ENCODE peak calls at places on chromosomes 1 and 21, in four cellular contexts. E is IMR-90, B is mammary epithelial cell, O is thoracic aorta. W is an unnamed sample.
A peak's percentile ranks its signal among the peaks of the same experiment; 100 is the strongest.

GRCh38 chr1:221227872-221228337 is 348.7 kb downstream of the HLX start:
- DNase-seq in E (no peak), B (peak; percentile 21), O (no peak), W (no peak)

GRCh38 chr1:202812176-202813026 is 1.6 kb downstream of the PCAT6 start:
- DNase-seq in E (no peak), B (peak; percentile 51), O (no peak), W (no peak)

GRCh38 chr1:167629681-167630567 is at the start of gene RCSD1:
- DNase-seq in E (no peak), B (peak; percentile 24), O (no peak), W (peak; percentile 23)

GRCh38 chr1:78385744-78386462 is 104.9 kb upstream of the PTGFR start:
- DNase-seq in E (no peak), B (no peak), O (no peak), W (no peak)

GRCh38 chr1:107430540-107431228 is 289.8 kb downstream of the NTNG1 start:
- DNase-seq in E (peak; percentile 38), B (peak; percentile 24), O (no peak), W (peak; percentile 20)

GRCh38 chr21:18387994-18388393 is 15.6 kb downstream of the TMPRSS15 start:
- DNase-seq in E (no peak), B (no peak), O (no peak), W (no peak)

GRCh38 chr1:106022312-106022902 is 1034.1 kb upstream of the PRMT6 start:
- DNase-seq in E (no peak), B (no peak), O (no peak), W (no peak)

GRCh38 chr1:248873993-248874671 is 15.2 kb upstream of the ZNF692 start:
- DNase-seq in E (no peak), B (peak; percentile 84), O (no peak), W (peak; percentile 80)

GRCh38 chr1:50705699-50706098 is 254.4 kb downstream of the FAF1 start:
- DNase-seq in E (no peak), B (peak; percentile 91), O (no peak), W (no peak)

GRCh38 chr1:175599212-175599681 is 144.1 kb downstream of the TNR start:
- DNase-seq in E (no peak), B (no peak), O (no peak), W (no peak)

GRCh38 chr1:36285450-36286101 is 20.6 kb upstream of the SH3D21 start:
- DNase-seq in E (peak; percentile 92), B (peak; percentile 68), O (no peak), W (peak; percentile 49)

GRCh38 chr1:11893907-11894251 is 32.3 kb downstream of the KIAA2013 start:
- DNase-seq in E (peak; percentile 15), B (peak; percentile 42), O (no peak), W (no peak)

GRCh38 chr1:30123896-30124295 is 599.5 kb downstream of the MATN1 start:
- DNase-seq in E (no peak), B (no peak), O (no peak), W (no peak)
- H3K27me3 ChIP-seq in E (peaks cover 1% of the 10 kb centered on the region), B (no peaks in the 10 kb centered on the region), O (no peaks in the 10 kb centered on the region), W (no peaks in the 10 kb centered on the region)

DNA sequence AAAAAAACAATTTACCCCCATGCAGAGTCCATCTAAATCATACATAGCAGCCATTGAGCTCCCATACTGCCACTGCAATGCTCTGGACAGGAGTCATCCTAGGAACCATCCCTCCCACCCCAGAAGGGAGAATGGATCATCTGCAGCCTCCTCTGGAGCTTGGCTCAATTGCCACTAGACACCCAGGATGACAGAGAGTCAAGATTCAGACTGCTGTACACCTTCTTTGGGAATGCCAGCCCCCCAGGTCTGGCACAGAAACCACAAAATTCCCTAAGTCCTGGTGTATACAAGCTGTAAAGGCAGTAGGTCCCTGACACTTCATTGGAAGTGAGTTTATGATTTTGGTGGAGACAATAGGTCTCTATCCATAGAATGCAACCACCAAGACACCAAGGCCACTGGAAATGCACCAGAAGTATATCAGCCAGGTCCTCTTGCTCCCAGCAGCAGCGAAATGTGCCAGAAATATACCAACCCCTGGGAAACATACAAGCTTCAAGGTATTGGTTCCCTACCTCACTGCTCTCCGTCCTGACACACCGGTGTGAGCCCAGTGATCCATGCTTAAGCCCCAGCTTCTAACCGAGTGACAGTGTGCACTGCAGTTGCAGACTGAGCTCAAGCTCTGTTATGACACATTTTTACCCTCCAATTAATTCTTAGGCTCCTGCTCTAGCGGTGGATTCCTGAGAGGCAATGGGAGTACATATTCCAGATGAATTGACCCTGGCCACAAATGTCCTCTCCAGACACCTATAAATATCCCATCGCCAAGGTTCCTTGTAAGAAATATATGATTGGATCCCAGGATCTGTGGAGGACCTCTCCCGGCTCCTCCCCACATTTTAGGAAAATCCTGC is 4.4 kb downstream of the TAL1 start:
- DNase-seq in E (no peak), B (no peak), O (no peak), W (no peak)
- H3K27me3 ChIP-seq in E (peaks cover 99% of the 10 kb centered on the region), B (peaks cover 75% of the 10 kb centered on the region), O (peaks cover 31% of the 10 kb centered on the region), W (peaks cover 15% of the 10 kb centered on the region)

DNA sequence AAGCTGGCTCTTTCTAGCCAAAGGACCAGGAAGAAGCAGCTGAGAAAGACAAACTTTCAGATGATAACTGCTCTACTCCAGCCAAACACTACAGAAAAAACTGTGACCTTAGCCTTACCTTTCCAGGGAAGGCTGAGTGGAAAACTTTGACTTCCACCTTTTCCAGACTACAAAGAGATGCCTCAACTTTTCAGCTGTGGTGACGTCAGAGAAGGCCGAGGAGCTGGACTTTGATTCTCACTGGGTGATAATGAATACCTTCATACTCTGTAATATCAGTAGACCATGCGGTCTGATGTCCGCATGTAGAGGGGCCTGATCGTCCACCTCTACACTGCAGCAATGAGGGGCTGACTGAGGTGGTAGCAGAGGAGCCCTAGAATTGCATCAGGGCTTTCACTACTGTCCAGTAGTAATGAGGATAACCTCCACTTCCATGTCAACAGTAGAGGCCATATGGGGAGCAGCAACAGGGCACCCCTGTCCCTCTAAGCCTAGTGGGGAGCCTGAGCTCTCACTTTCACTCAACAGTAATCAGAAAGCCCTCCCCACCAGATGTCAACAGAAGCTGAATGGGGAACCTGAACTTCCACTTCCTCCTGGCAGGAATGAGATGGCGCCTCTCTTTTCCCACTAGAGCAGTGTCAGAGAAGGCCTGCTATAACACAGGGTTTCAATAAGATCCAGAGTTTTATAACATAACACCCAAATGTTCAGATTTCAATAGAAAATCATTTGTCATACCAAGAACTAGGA is 28.4 kb upstream of the PADI1 start:
- DNase-seq in E (no peak), B (no peak), O (no peak), W (no peak)
- H3K27me3 ChIP-seq in E (no peaks in the 10 kb centered on the region), B (no peaks in the 10 kb centered on the region), O (no peaks in the 10 kb centered on the region), W (no peaks in the 10 kb centered on the region)

DNA sequence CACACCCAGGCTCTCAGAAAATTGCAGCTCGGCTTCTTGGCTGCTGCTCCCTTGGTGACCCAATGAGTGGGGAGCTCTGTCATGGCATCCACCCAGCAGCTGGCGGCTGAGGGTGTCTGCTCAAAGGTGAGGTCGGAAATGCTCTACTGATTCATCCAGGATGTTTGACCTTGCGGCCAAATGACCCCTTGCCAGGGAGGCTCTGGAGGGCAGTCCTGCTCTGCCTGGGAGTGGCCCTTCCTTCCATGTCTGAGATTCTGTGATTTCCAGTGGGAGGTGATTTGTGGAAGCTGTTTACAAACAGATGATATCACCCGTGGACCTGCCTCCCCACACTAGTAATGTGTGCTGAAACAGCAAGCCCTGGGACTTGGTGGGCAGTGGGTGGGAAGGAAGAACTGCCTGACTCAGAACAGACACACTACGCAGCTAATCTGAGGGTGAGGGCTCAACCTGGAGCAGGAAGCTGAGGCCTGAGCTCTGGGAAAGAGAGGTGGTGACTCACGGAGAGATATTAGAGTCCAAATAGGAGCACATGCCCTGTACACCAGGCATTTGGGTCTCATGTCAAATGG is 3.0 kb downstream of the CRCT1 start:
- DNase-seq in E (no peak), B (peak; percentile 66), O (no peak), W (no peak)
- H3K27me3 ChIP-seq in E (peaks cover 14% of the 10 kb centered on the region), B (no peaks in the 10 kb centered on the region), O (peaks cover 6% of the 10 kb centered on the region), W (no peaks in the 10 kb centered on the region)

GRCh38 chr1:24341260-24341659 is 22.1 kb downstream of the GRHL3 start:
- DNase-seq in E (no peak), B (no peak), O (no peak), W (no peak)
- H3K27me3 ChIP-seq in E (peaks cover 25% of the 10 kb centered on the region), B (no peaks in the 10 kb centered on the region), O (no peaks in the 10 kb centered on the region), W (no peaks in the 10 kb centered on the region)

GRCh38 chr1:22184892-22185612 is 42.2 kb upstream of the WNT4 start:
- DNase-seq in E (no peak), B (peak; percentile 48), O (no peak), W (no peak)
- H3K27me3 ChIP-seq in E (peaks cover 44% of the 10 kb centered on the region), B (peaks cover 6% of the 10 kb centered on the region), O (no peaks in the 10 kb centered on the region), W (no peaks in the 10 kb centered on the region)

GRCh38 chr1:207486210-207486609 is 9.7 kb upstream of the CR1 start:
- DNase-seq in E (no peak), B (no peak), O (no peak), W (no peak)

GRCh38 chr1:207493212-207493611 is 2.7 kb upstream of the CR1 start:
- DNase-seq in E (no peak), B (no peak), O (no peak), W (no peak)

DNA sequence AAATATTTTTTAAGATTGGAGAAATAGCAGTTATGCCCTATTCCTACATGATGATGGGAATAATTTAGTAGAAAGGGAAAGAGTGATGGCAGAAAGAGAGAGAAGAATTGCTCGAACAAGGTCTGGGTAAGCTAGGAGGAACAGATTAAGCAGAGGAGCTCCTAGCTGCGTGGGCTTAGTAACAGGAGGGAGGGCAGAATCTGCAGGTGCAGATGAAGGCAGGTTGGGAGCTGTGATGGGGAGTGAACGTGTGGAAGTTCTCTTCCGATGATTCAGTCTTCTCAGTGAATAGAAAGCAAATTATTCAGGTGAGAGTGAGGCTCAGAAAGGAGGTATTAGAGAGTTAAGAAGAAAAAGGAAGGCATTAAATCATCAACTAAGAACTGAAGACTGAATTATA is 8.3 kb upstream of the CR1 start:
- DNase-seq in E (no peak), B (no peak), O (no peak), W (no peak)
- H3K27me3 ChIP-seq in E (peaks cover 2% of the 10 kb centered on the region), B (peaks cover 9% of the 10 kb centered on the region), O (no peaks in the 10 kb centered on the region), W (no peaks in the 10 kb centered on the region)

DNA sequence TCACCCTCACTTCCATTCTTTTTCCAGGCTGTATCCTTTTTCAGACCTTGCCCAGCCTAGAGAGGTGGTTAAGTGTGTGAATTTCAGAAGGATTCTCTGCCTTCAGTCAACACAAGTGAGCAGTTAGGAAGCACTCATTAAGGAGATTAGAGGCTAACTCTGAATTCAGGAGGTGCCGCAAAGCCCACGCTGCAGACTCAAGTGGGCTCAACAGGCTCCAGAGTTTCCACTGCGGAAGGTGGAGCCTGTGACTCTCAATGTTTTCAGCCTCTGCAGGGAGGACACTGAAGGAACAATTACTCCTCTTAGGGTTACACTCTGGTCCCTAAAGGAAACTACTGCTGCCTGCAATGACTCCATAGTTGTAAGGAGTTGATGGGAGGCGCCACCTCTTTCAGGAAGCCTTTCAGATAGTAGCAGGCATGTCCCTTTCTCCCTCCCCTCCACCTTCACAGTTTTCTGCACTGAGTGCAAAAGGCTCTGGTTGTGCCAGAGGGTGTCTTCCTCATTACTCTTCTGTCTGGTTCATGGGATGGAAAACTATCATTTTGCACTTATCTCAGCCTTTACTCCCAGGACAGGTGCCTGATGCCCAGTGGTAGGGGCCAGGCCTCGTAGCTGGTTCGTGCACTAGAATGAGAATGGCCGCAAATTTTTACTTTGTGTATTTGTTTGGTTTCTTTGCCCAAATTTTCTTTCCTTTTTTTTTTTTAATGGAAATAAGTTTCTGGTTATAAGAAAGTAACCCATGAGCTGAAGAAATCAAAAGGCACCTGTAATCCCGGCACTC is 55.2 kb upstream of the SELENON start:
- DNase-seq in E (no peak), B (no peak), O (no peak), W (no peak)
- H3K27me3 ChIP-seq in E (no peaks in the 10 kb centered on the region), B (no peaks in the 10 kb centered on the region), O (no peaks in the 10 kb centered on the region), W (no peaks in the 10 kb centered on the region)